ENCODE peak calls at places on chromosomes 5 and 9, in five cellular contexts. One of them, this sample, is unnamed. For H3K9me3, the result is how much of the 10 kb centered on the place peaks cover.

GRCh38 chr9:31100311-31100710 is 1284.1 kb upstream of the ACO1 start:
- DNase-seq in hepatocyte: no peak
- DNase-seq in effector memory CD4-positive, alpha-beta T cell: no peak
- DNase-seq in GM12878: no peak
- DNase-seq in colonic mucosa: no peak
- DNase-seq in this sample: no peak

GRCh38 chr5:73901045-73901444 is 275.0 kb downstream of the ARHGEF28 start:
- DNase-seq in hepatocyte: peak
- DNase-seq in effector memory CD4-positive, alpha-beta T cell: no peak
- DNase-seq in GM12878: no peak
- DNase-seq in colonic mucosa: peak
- DNase-seq in this sample: peak

GRCh38 chr9:95505676-95506437 is 10.9 kb downstream of the PTCH1 start:
- DNase-seq in hepatocyte: peak
- DNase-seq in effector memory CD4-positive, alpha-beta T cell: no peak
- DNase-seq in GM12878: no peak
- DNase-seq in colonic mucosa: peak
- DNase-seq in this sample: peak

GRCh38 chr5:6383376-6383775 is 5.0 kb upstream of the MED10 start:
- DNase-seq in hepatocyte: no peak
- DNase-seq in effector memory CD4-positive, alpha-beta T cell: no peak
- DNase-seq in GM12878: no peak
- DNase-seq in colonic mucosa: no peak
- DNase-seq in this sample: no peak

GRCh38 chr5:88724201-88724600 is 158.8 kb downstream of the MEF2C start:
- DNase-seq in hepatocyte: peak
- DNase-seq in effector memory CD4-positive, alpha-beta T cell: no peak
- DNase-seq in GM12878: no peak
- DNase-seq in colonic mucosa: no peak
- DNase-seq in this sample: peak

GRCh38 chr9:75937859-75938258 is 47.4 kb downstream of the PCSK5 start:
- DNase-seq in hepatocyte: no peak
- DNase-seq in effector memory CD4-positive, alpha-beta T cell: no peak
- DNase-seq in GM12878: no peak
- DNase-seq in colonic mucosa: no peak
- DNase-seq in this sample: no peak

GRCh38 chr9:132350861-132351315 is 3.9 kb downstream of the SETX start:
- DNase-seq in hepatocyte: no peak
- DNase-seq in effector memory CD4-positive, alpha-beta T cell: peak
- DNase-seq in GM12878: no peak
- DNase-seq in colonic mucosa: no peak
- DNase-seq in this sample: no peak

GRCh38 chr9:134130503-134131375 is 5.1 kb upstream of the WDR5 start:
- DNase-seq in hepatocyte: peak
- DNase-seq in effector memory CD4-positive, alpha-beta T cell: no peak
- DNase-seq in GM12878: no peak
- DNase-seq in colonic mucosa: no peak
- DNase-seq in this sample: no peak

GRCh38 chr5:73764996-73765395 is 139.0 kb downstream of the ARHGEF28 start:
- DNase-seq in hepatocyte: no peak
- DNase-seq in effector memory CD4-positive, alpha-beta T cell: no peak
- DNase-seq in GM12878: no peak
- DNase-seq in colonic mucosa: no peak
- DNase-seq in this sample: no peak

GRCh38 chr9:89461302-89461701 is 36.6 kb downstream of the SEMA4D start:
- DNase-seq in hepatocyte: no peak
- DNase-seq in effector memory CD4-positive, alpha-beta T cell: no peak
- DNase-seq in GM12878: no peak
- DNase-seq in colonic mucosa: no peak
- DNase-seq in this sample: no peak

GRCh38 chr5:68251386-68251785 is 35.8 kb downstream of the PIK3R1 start:
- DNase-seq in hepatocyte: no peak
- DNase-seq in effector memory CD4-positive, alpha-beta T cell: no peak
- DNase-seq in GM12878: no peak
- DNase-seq in colonic mucosa: no peak
- DNase-seq in this sample: peak

GRCh38 chr5:144247131-144247530 is 76.5 kb downstream of the KCTD16 start:
- DNase-seq in hepatocyte: no peak
- DNase-seq in effector memory CD4-positive, alpha-beta T cell: no peak
- DNase-seq in GM12878: no peak
- DNase-seq in colonic mucosa: no peak
- DNase-seq in this sample: no peak

GRCh38 chr5:92801921-92802320 is 779.1 kb downstream of the NR2F1-AS1 start:
- DNase-seq in hepatocyte: peak
- DNase-seq in effector memory CD4-positive, alpha-beta T cell: no peak
- DNase-seq in GM12878: no peak
- DNase-seq in colonic mucosa: no peak
- DNase-seq in this sample: no peak

GRCh38 chr9:121876658-121877271 is 216.3 kb downstream of the TTLL11 start:
- DNase-seq in hepatocyte: no peak
- DNase-seq in effector memory CD4-positive, alpha-beta T cell: no peak
- DNase-seq in GM12878: no peak
- DNase-seq in colonic mucosa: no peak
- DNase-seq in this sample: no peak

GRCh38 chr5:126594077-126594476 is 942 bp downstream of the ALDH7A1 start:
- DNase-seq in hepatocyte: peak
- DNase-seq in effector memory CD4-positive, alpha-beta T cell: no peak
- DNase-seq in GM12878: no peak
- DNase-seq in colonic mucosa: no peak
- DNase-seq in this sample: no peak

GRCh38 chr5:82694886-82695285 is 382.3 kb downstream of the TMEM167A start:
- DNase-seq in hepatocyte: no peak
- DNase-seq in effector memory CD4-positive, alpha-beta T cell: no peak
- DNase-seq in GM12878: no peak
- DNase-seq in colonic mucosa: no peak
- DNase-seq in this sample: no peak

GRCh38 chr9:112061152-112061740 is 113.9 kb downstream of the SUSD1 start:
- DNase-seq in hepatocyte: peak
- DNase-seq in effector memory CD4-positive, alpha-beta T cell: no peak
- DNase-seq in GM12878: peak
- DNase-seq in colonic mucosa: peak
- DNase-seq in this sample: peak

GRCh38 chr9:120885968-120886367 is 9.0 kb upstream of the PHF19 start:
- DNase-seq in hepatocyte: no peak
- DNase-seq in effector memory CD4-positive, alpha-beta T cell: no peak
- DNase-seq in GM12878: no peak
- DNase-seq in colonic mucosa: no peak
- DNase-seq in this sample: no peak

GRCh38 chr5:159071382-159071781 is 28.3 kb downstream of the EBF1 start:
- DNase-seq in hepatocyte: no peak
- DNase-seq in effector memory CD4-positive, alpha-beta T cell: no peak
- DNase-seq in GM12878: no peak
- DNase-seq in colonic mucosa: no peak
- DNase-seq in this sample: no peak

GRCh38 chr9:14031015-14031414 is 282.9 kb downstream of the NFIB start:
- DNase-seq in hepatocyte: peak
- DNase-seq in effector memory CD4-positive, alpha-beta T cell: no peak
- DNase-seq in GM12878: no peak
- DNase-seq in colonic mucosa: no peak
- DNase-seq in this sample: peak

GRCh38 chr5:144309265-144309664 is 138.6 kb downstream of the KCTD16 start:
- DNase-seq in hepatocyte: peak
- DNase-seq in effector memory CD4-positive, alpha-beta T cell: no peak
- DNase-seq in GM12878: no peak
- DNase-seq in colonic mucosa: no peak
- DNase-seq in this sample: no peak

GRCh38 chr5:179293276-179293675 is 52.0 kb downstream of the ADAMTS2 start:
- DNase-seq in hepatocyte: no peak
- DNase-seq in effector memory CD4-positive, alpha-beta T cell: no peak
- DNase-seq in GM12878: no peak
- DNase-seq in colonic mucosa: no peak
- DNase-seq in this sample: no peak

GRCh38 chr5:114969482-114969881 is 200.2 kb downstream of the TRIM36 start:
- DNase-seq in hepatocyte: no peak
- DNase-seq in effector memory CD4-positive, alpha-beta T cell: no peak
- DNase-seq in GM12878: no peak
- DNase-seq in colonic mucosa: no peak
- DNase-seq in this sample: no peak

GRCh38 chr9:22079873-22080341 is 70.8 kb upstream of the CDKN2B start:
- DNase-seq in hepatocyte: no peak
- DNase-seq in effector memory CD4-positive, alpha-beta T cell: no peak
- DNase-seq in GM12878: peak
- DNase-seq in colonic mucosa: no peak
- DNase-seq in this sample: no peak

GRCh38 chr5:88515881-88516819 is 247.5 kb upstream of the TMEM161B start:
- DNase-seq in hepatocyte: peak
- DNase-seq in effector memory CD4-positive, alpha-beta T cell: no peak
- DNase-seq in GM12878: no peak
- DNase-seq in colonic mucosa: no peak
- DNase-seq in this sample: no peak

GRCh38 chr5:149841844-149842793 is 102.5 kb downstream of the PDE6A start:
- DNase-seq in hepatocyte: no peak
- DNase-seq in effector memory CD4-positive, alpha-beta T cell: no peak
- DNase-seq in GM12878: no peak
- DNase-seq in colonic mucosa: no peak
- DNase-seq in this sample: no peak

GRCh38 chr9:133117271-133118178 is 3.5 kb downstream of the RALGDS start:
- DNase-seq in hepatocyte: no peak
- DNase-seq in effector memory CD4-positive, alpha-beta T cell: no peak
- DNase-seq in GM12878: no peak
- DNase-seq in colonic mucosa: no peak
- DNase-seq in this sample: no peak

GRCh38 chr9:13446261-13446660 is 166.8 kb upstream of the MPDZ start:
- DNase-seq in hepatocyte: no peak
- DNase-seq in effector memory CD4-positive, alpha-beta T cell: no peak
- DNase-seq in GM12878: no peak
- DNase-seq in colonic mucosa: no peak
- DNase-seq in this sample: no peak

GRCh38 chr5:44942524-44943001 is 133.8 kb downstream of the MRPS30 start:
- DNase-seq in hepatocyte: no peak
- DNase-seq in effector memory CD4-positive, alpha-beta T cell: no peak
- DNase-seq in GM12878: no peak
- DNase-seq in colonic mucosa: no peak
- DNase-seq in this sample: peak

GRCh38 chr5:17455937-17456336 is 42.1 kb upstream of the TAF11L2 start:
- DNase-seq in hepatocyte: no peak
- DNase-seq in effector memory CD4-positive, alpha-beta T cell: no peak
- DNase-seq in GM12878: no peak
- DNase-seq in colonic mucosa: no peak
- DNase-seq in this sample: no peak

GRCh38 chr5:31534527-31535046 is 2.5 kb downstream of the C5orf22 start:
- DNase-seq in hepatocyte: no peak
- DNase-seq in effector memory CD4-positive, alpha-beta T cell: no peak
- DNase-seq in GM12878: no peak
- DNase-seq in colonic mucosa: no peak
- DNase-seq in this sample: no peak

GRCh38 chr5:91095321-91095720 is 287.8 kb downstream of the ARRDC3 start:
- DNase-seq in hepatocyte: no peak
- DNase-seq in effector memory CD4-positive, alpha-beta T cell: no peak
- DNase-seq in GM12878: no peak
- DNase-seq in colonic mucosa: no peak
- DNase-seq in this sample: no peak

GRCh38 chr5:72235725-72236124 is 84.3 kb downstream of the MRPS27 start:
- DNase-seq in hepatocyte: no peak
- DNase-seq in effector memory CD4-positive, alpha-beta T cell: no peak
- DNase-seq in GM12878: no peak
- DNase-seq in colonic mucosa: no peak
- DNase-seq in this sample: no peak

GRCh38 chr9:127095416-127095815 is 27.0 kb downstream of the ANGPTL2 start:
- DNase-seq in hepatocyte: no peak
- DNase-seq in effector memory CD4-positive, alpha-beta T cell: no peak
- DNase-seq in GM12878: no peak
- DNase-seq in colonic mucosa: no peak
- DNase-seq in this sample: no peak

DNA sequence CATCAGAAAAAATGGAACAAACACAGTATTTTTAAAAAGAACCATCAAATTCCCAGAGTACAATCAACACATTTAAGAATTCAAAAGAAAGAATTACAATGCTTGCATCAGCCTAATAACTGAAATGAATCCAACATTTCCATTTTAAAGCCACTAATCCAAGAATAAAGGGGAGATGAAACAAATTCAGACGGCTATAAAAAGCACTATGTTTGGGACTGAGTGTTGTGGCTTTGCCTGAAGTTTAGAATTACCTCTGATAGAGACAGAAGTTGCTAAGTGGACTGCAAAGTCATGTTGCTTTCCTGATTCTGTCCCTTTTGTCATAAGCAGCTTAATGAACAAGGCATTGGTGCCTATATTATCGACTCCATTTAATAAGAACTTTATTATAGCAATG is 135.4 kb upstream of the RGMB start:
- DNase-seq in hepatocyte: no peak
- DNase-seq in effector memory CD4-positive, alpha-beta T cell: no peak
- DNase-seq in GM12878: no peak
- DNase-seq in colonic mucosa: no peak
- DNase-seq in this sample: no peak
- H3K4me3 ChIP-seq in hepatocyte: no peak
- H3K4me3 ChIP-seq in effector memory CD4-positive, alpha-beta T cell: no peak
- H3K4me3 ChIP-seq in GM12878: no peak
- H3K4me3 ChIP-seq in colonic mucosa: no peak
- H3K4me3 ChIP-seq in this sample: no peak

GRCh38 chr5:107470007-107470582 is 200.6 kb downstream of the EFNA5 start:
- DNase-seq in hepatocyte: no peak
- DNase-seq in effector memory CD4-positive, alpha-beta T cell: no peak
- DNase-seq in GM12878: no peak
- DNase-seq in colonic mucosa: no peak
- DNase-seq in this sample: peak
- H3K27ac ChIP-seq in hepatocyte: peak
- H3K27ac ChIP-seq in effector memory CD4-positive, alpha-beta T cell: no peak
- H3K27ac ChIP-seq in GM12878: no peak
- H3K27ac ChIP-seq in colonic mucosa: no peak
- H3K27ac ChIP-seq in this sample: peak

DNA sequence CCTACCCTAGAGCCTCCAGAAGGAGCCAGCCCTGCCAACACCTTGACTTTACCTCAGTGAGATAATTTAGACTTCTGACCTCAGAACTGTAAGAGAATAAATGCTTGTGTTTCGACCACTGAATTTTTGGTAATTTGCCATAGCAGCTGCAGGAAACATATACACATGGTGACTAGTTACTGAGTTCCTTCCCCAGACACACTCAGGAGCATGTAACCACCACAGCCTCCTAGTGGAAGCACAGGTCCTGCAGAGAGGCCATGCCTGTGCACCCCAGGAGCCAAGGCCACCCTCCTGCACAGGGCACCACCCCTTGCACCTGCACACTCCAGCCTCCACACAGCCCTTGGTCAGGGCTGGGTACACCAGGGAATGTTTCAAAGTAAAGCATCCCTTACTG is 7.6 kb upstream of the CAMSAP1 start:
- DNase-seq in hepatocyte: no peak
- DNase-seq in effector memory CD4-positive, alpha-beta T cell: no peak
- DNase-seq in GM12878: no peak
- DNase-seq in colonic mucosa: no peak
- DNase-seq in this sample: no peak
- H3K9me3 ChIP-seq in hepatocyte: under half
- H3K9me3 ChIP-seq in effector memory CD4-positive, alpha-beta T cell: under half
- H3K9me3 ChIP-seq in GM12878: under half
- H3K9me3 ChIP-seq in colonic mucosa: under half
- H3K9me3 ChIP-seq in this sample: half or more

DNA sequence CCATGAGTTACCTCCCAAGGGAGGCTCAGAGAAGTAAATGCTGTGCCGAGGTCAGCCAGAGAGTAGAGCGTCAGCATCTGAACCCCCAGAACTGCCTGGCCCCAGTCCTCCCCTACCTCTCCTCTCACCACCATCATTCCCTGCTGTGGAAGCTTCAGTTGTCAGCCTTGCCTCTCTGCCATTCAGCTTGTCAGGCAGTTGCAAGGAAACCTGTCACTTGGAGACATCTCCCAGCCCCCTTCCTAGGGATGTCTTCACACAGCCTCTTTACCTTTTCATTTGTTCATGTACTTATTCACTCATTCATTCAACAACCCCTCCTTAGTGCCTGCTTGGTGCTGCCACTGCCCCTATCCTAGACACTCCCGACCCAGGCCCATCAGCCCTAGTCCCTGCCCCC is 2.1 kb downstream of the RGS14 start:
- DNase-seq in hepatocyte: no peak
- DNase-seq in effector memory CD4-positive, alpha-beta T cell: no peak
- DNase-seq in GM12878: no peak
- DNase-seq in colonic mucosa: no peak
- DNase-seq in this sample: no peak
- H3K4me3 ChIP-seq in hepatocyte: no peak
- H3K4me3 ChIP-seq in effector memory CD4-positive, alpha-beta T cell: peak
- H3K4me3 ChIP-seq in GM12878: peak
- H3K4me3 ChIP-seq in colonic mucosa: no peak
- H3K4me3 ChIP-seq in this sample: no peak